ENCODE peak calls at places on chromosomes 4 and X, in six cellular contexts. T is tibial nerve, G is ovary, H is K562, S is A549, W is transverse colon. Y is an unnamed sample. For H3K4me1, the result is how much of the 10 kb centered on the place peaks cover.

GRCh38 chr4:140575489-140575888 is 6.7 kb upstream of the UCP1 start:
- DNase-seq in G (no peak), W (no peak), T (no peak), H (no peak), S (no peak), Y (no peak)

GRCh38 chr4:176271749-176272148 is 2.7 kb upstream of the ASB5 start:
- DNase-seq in H (no peak), S (peak), T (no peak), W (no peak), G (no peak), Y (no peak)

GRCh38 chr4:185142911-185143595 is at the start of gene SLC25A4:
- DNase-seq in H (peak), W (peak), S (peak), G (peak), T (peak), Y (peak)

GRCh38 chr4:4524364-4524763 is 17.5 kb downstream of the STX18 start:
- DNase-seq in W (no peak), T (no peak), S (no peak), H (peak), G (no peak), Y (no peak)

GRCh38 chrX:56729152-56729557 is at the start of gene NBDY:
- DNase-seq in W (peak), H (peak), S (peak), T (peak), G (peak), Y (peak)

GRCh38 chr4:44538534-44538933 is 89.9 kb upstream of the KCTD8 start:
- DNase-seq in T (no peak), S (no peak), H (no peak), G (no peak), W (no peak), Y (no peak)

GRCh38 chr4:52799813-52800212 is 48.6 kb upstream of the ERVMER34-1 start:
- DNase-seq in W (no peak), H (peak), T (no peak), S (peak), G (no peak), Y (no peak)

GRCh38 chr4:130306566-130306965 is 1210.6 kb downstream of the C4orf33 start:
- DNase-seq in W (no peak), S (peak), G (no peak), T (no peak), H (no peak), Y (no peak)

GRCh38 chrX:39559229-39559628 is 538.5 kb downstream of the BCOR start:
- DNase-seq in T (no peak), W (no peak), G (no peak), H (no peak), S (no peak), Y (no peak)

GRCh38 chr4:109029987-109030386 is 267.1 kb upstream of the ETNPPL start:
- DNase-seq in T (no peak), H (no peak), S (no peak), W (no peak), G (no peak), Y (no peak)

GRCh38 chrX:19827088-19827487 is 60.3 kb downstream of the SH3KBP1 start:
- DNase-seq in G (no peak), H (no peak), W (no peak), S (no peak), T (no peak), Y (no peak)

GRCh38 chr4:8674311-8674885 is 81.8 kb downstream of the CPZ start:
- DNase-seq in W (no peak), H (no peak), G (no peak), T (no peak), S (no peak), Y (no peak)

GRCh38 chr4:185263419-185263818 is 54.0 kb downstream of the SNX25 start:
- DNase-seq in W (no peak), H (no peak), T (no peak), G (no peak), S (no peak), Y (no peak)

GRCh38 chr4:143617994-143618679 is 82.3 kb downstream of the FREM3 start:
- DNase-seq in G (no peak), T (no peak), W (no peak), H (no peak), S (no peak), Y (no peak)

GRCh38 chrX:154355776-154356140 is 18.7 kb downstream of the FLNA start:
- DNase-seq in G (no peak), S (no peak), T (no peak), H (no peak), W (no peak), Y (no peak)

GRCh38 chrX:54640721-54641120 is 110.7 kb downstream of the GNL3L start:
- DNase-seq in T (no peak), W (no peak), H (peak), S (no peak), G (no peak), Y (no peak)

GRCh38 chr4:151783867-151784266 is 23.1 kb upstream of the GATB start:
- DNase-seq in S (no peak), H (no peak), W (no peak), T (no peak), G (no peak), Y (no peak)

GRCh38 chrX:154515803-154516654 is at the start of gene FAM3A:
- DNase-seq in W (peak), H (peak), G (peak), T (peak), S (peak), Y (peak)

GRCh38 chrX:24858004-24858746 is 157.6 kb downstream of the ARX start:
- DNase-seq in S (peak), T (no peak), G (no peak), W (no peak), H (no peak), Y (no peak)

DNA sequence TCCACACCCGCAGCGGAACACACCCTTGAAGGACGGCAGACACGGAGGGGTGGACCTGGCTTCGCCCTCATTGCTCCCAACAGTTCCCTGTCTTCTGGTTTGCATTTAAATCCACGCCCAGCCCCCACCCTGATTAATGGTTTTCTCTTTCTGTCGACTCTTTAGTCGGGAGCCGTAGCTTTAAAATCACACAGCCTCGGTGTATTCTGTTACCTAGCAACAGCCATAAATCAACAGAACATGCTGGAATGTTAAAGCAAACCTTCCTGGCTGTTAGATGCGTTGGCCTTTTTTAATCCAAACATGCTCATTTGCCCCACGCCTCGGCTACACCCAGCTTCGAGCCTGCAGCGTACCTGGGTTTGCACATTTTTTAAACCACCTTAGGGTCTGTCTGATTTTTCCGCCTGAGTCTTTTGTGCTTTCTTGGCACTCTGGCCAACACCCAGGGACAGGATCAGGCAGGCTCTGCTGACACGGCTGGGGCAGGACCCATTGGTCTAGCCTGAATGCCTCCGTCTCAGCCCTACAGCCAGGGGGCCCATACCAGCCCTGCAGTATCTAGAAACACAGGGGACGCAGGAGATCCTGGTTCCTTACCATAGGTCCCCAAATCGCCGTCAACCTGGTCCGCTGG is 21.4 kb upstream of the PPP2R2C start:
- DNase-seq in W (no peak), T (no peak), G (no peak), S (no peak), H (no peak), Y (no peak)
- H3K4me3 ChIP-seq in W (no peak), T (no peak), G (no peak), S (no peak), H (no peak), Y (no peak)

GRCh38 chr4:98822144-98822543 is 106.8 kb downstream of the EIF4E start:
- DNase-seq in S (no peak), G (no peak), H (peak), T (no peak), W (no peak), Y (no peak)

GRCh38 chr4:98816386-98816785 is 112.5 kb downstream of the EIF4E start:
- DNase-seq in S (no peak), G (no peak), W (no peak), H (no peak), T (no peak), Y (no peak)

GRCh38 chr4:98816816-98817215 is 112.1 kb downstream of the EIF4E start:
- DNase-seq in T (no peak), W (no peak), H (no peak), S (no peak), G (no peak), Y (no peak)
- H3K4me1 ChIP-seq in T (under half), W (under half), H (under half), S (under half), G (under half), Y (under half)

GRCh38 chr4:101655005-101655404 is 135.5 kb upstream of the BANK1 start:
- DNase-seq in G (no peak), W (no peak), T (no peak), H (no peak), S (no peak), Y (no peak)

GRCh38 chr4:101655847-101656246 is 134.7 kb upstream of the BANK1 start:
- DNase-seq in T (no peak), H (no peak), S (no peak), G (no peak), W (no peak), Y (no peak)

DNA sequence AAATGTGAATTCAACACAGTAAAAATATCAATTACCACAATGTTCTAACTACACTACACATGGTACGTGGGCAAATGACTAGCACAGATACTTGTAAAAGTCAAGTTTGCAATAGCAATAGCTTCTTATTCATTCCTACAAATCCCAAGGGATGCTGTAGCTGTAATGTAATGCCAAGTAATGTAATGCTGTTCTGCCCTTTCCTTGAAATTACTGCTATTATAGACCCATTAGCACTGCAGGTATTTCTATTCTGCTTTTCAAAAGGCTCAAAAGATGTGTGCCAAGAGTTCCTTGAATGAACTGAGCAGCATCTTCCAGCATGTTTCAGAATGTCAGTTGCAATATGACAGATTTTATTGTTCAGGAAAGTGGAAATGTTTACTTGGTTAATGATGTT is 129.9 kb upstream of the BANK1 start:
- DNase-seq in T (no peak), W (no peak), S (no peak), G (no peak), H (no peak), Y (no peak)
- TF ChIP-seq EP300 in T (no peak), W (no peak), S (no peak), G (no peak), H (no peak), Y (no peak)

GRCh38 chr4:159070742-159071141 is 32.1 kb upstream of the RAPGEF2 start:
- DNase-seq in W (no peak), H (no peak), G (no peak), T (peak), S (no peak), Y (no peak)
- H3K4me3 ChIP-seq in W (no peak), H (no peak), G (no peak), T (no peak), S (no peak), Y (no peak)

GRCh38 chrX:107716816-107717700 is 58.5 kb downstream of the TSC22D3 start:
- DNase-seq in T (peak), H (no peak), G (peak), W (peak), S (peak), Y (peak)
- H3K4me1 ChIP-seq in T (under half), H (under half), G (under half), W (under half), S (under half), Y (under half)

GRCh38 chr4:37882665-37883296 is 8.1 kb upstream of the TBC1D1 start:
- DNase-seq in W (no peak), S (peak), T (no peak), H (peak), G (no peak), Y (no peak)

GRCh38 chr4:37889849-37890500 is 909 bp upstream of the TBC1D1 start:
- DNase-seq in G (peak), T (no peak), W (peak), H (no peak), S (no peak), Y (no peak)

GRCh38 chr4:37890501-37891220 is at the start of gene TBC1D1:
- DNase-seq in S (peak), T (peak), G (peak), H (no peak), W (peak), Y (peak)

GRCh38 chr4:37884855-37885487 is 5.9 kb upstream of the TBC1D1 start:
- DNase-seq in W (no peak), H (no peak), T (no peak), S (no peak), G (no peak), Y (no peak)

GRCh38 chr4:37885496-37885895 is 5.4 kb upstream of the TBC1D1 start:
- DNase-seq in W (peak), S (no peak), H (no peak), T (no peak), G (no peak), Y (no peak)
- TF ChIP-seq EP300 in W (no peak), S (no peak), H (no peak), T (no peak), G (no peak), Y (no peak)